ENCODE peak calls at places on chromosomes 4 and X, in ten cellular contexts. E, T, Y, K, R, U, G, W, H and F are unnamed samples.
A peak's percentile ranks its signal among the peaks of the same experiment; 100 is the strongest.

GRCh38 chrX:136214551-136214950 is 36.6 kb downstream of the MAP7D3 start:
- DNase-seq in E (no peak), T (no peak), Y (no peak), K (no peak), R (no peak), U (peak; percentile 94), G (no peak), W (no peak), H (no peak), F (no peak)

GRCh38 chr4:16248605-16249004 is 22.3 kb upstream of the TAPT1 start:
- DNase-seq in E (no peak), T (no peak), Y (no peak), K (no peak), R (no peak), U (no peak), G (no peak), W (no peak), H (no peak), F (no peak)

GRCh38 chrX:150690126-150690525 is 3.1 kb upstream of the MTMR1 start:
- DNase-seq in E (no peak), T (no peak), Y (no peak), K (peak; percentile 71), R (no peak), U (peak; percentile 95), G (no peak), W (no peak), H (no peak), F (no peak)

GRCh38 chr4:169117591-169118081 is 107.6 kb upstream of the CBR4 start:
- DNase-seq in E (no peak), T (no peak), Y (no peak), K (peak; percentile 79), R (no peak), U (peak; percentile 95), G (no peak), W (no peak), H (no peak), F (no peak)

GRCh38 chr4:102503301-102503746 is 2.2 kb downstream of the NFKB1 start:
- DNase-seq in E (no peak), T (no peak), Y (no peak), K (no peak), R (no peak), U (no peak), G (peak; percentile 17), W (peak; percentile 29), H (no peak), F (no peak)

GRCh38 chrX:21373637-21374162 is 518 bp upstream of the CNKSR2 start:
- DNase-seq in E (no peak), T (no peak), Y (peak; percentile 0), K (no peak), R (no peak), U (no peak), G (no peak), W (no peak), H (peak; percentile 5), F (no peak)

GRCh38 chr4:150874386-150875226 is 140.5 kb downstream of the LRBA start:
- DNase-seq in E (peak; percentile 12), T (no peak), Y (no peak), K (no peak), R (no peak), U (no peak), G (no peak), W (no peak), H (no peak), F (no peak)

GRCh38 chr4:9988349-9988748 is 32.9 kb downstream of the SLC2A9 start:
- DNase-seq in E (no peak), T (no peak), Y (no peak), K (no peak), R (no peak), U (no peak), G (no peak), W (no peak), H (no peak), F (no peak)

GRCh38 chrX:68823413-68824151 is 5.2 kb upstream of the EFNB1 start:
- DNase-seq in E (no peak), T (no peak), Y (no peak), K (no peak), R (no peak), U (no peak), G (no peak), W (no peak), H (no peak), F (no peak)

GRCh38 chr4:109232666-109233065 is 69.8 kb downstream of the COL25A1 start:
- DNase-seq in E (no peak), T (no peak), Y (no peak), K (no peak), R (no peak), U (no peak), G (no peak), W (no peak), H (no peak), F (no peak)

GRCh38 chr4:169210516-169211108 is 60.1 kb downstream of the SH3RF1 start:
- DNase-seq in E (no peak), T (no peak), Y (no peak), K (no peak), R (no peak), U (no peak), G (peak; percentile 0), W (peak; percentile 44), H (no peak), F (no peak)

GRCh38 chr4:129232627-129233337 is 136.8 kb downstream of the C4orf33 start:
- DNase-seq in E (no peak), T (no peak), Y (no peak), K (no peak), R (no peak), U (no peak), G (no peak), W (no peak), H (no peak), F (no peak)

GRCh38 chr4:149029056-149029651 is 586.9 kb upstream of the NR3C2 start:
- DNase-seq in E (no peak), T (no peak), Y (no peak), K (no peak), R (no peak), U (no peak), G (no peak), W (no peak), H (no peak), F (no peak)

GRCh38 chrX:8868070-8868795 is 67.0 kb upstream of the FAM9A start:
- DNase-seq in E (no peak), T (no peak), Y (no peak), K (no peak), R (no peak), U (peak; percentile 36), G (no peak), W (no peak), H (no peak), F (no peak)

GRCh38 chrX:29617276-29617675 is 598.1 kb upstream of the MAGEB2 start:
- DNase-seq in E (no peak), T (no peak), Y (no peak), K (no peak), R (no peak), U (peak; percentile 26), G (no peak), W (no peak), H (no peak), F (no peak)

GRCh38 chr4:67122029-67122428 is 423.3 kb downstream of the CENPC start:
- DNase-seq in E (peak; percentile 41), T (no peak), Y (no peak), K (no peak), R (peak; percentile 5), U (no peak), G (no peak), W (no peak), H (no peak), F (no peak)

GRCh38 chr4:89590102-89590501 is 246.9 kb downstream of the SNCA start:
- DNase-seq in E (no peak), T (no peak), Y (no peak), K (no peak), R (no peak), U (no peak), G (no peak), W (no peak), H (no peak), F (no peak)

GRCh38 chr4:20337261-20337664 is 85.6 kb downstream of the SLIT2 start:
- DNase-seq in E (no peak), T (no peak), Y (no peak), K (no peak), R (no peak), U (peak; percentile 52), G (no peak), W (no peak), H (no peak), F (no peak)